ENCODE peak calls at places on chromosomes 6 and 20, in five cellular contexts. K is body of pancreas; X is neural crest cell; V is adrenal gland; B is CD4-positive, alpha-beta T cell. O is an unnamed sample.

GRCh38 chr20:24827603-24828295 is 121.3 kb upstream of the CST7 start:
- DNase-seq in K (no peak), V (no peak), B (no peak), X (no peak), O (no peak)

GRCh38 chr6:44820366-44821158 is 433.1 kb downstream of the CDC5L start:
- DNase-seq in K (no peak), X (no peak), B (no peak), V (no peak), O (no peak)

GRCh38 chr6:169376458-169376857 is 122.8 kb upstream of the THBS2 start:
- DNase-seq in B (no peak), V (no peak), K (no peak), X (no peak), O (no peak)

GRCh38 chr6:11069760-11070159 is 23.9 kb upstream of the SMIM13 start:
- DNase-seq in K (no peak), B (no peak), V (no peak), X (no peak), O (no peak)

GRCh38 chr6:42316981-42317380 is 99.3 kb upstream of the MRPS10 start:
- DNase-seq in K (no peak), V (no peak), X (no peak), B (no peak), O (no peak)

GRCh38 chr6:43982084-43982625 is 145.1 kb downstream of the MRPL14 start:
- DNase-seq in X (no peak), B (no peak), K (no peak), V (no peak), O (no peak)

GRCh38 chr6:74409447-74409846 is 713.4 kb downstream of the CD109 start:
- DNase-seq in X (no peak), V (no peak), B (no peak), K (no peak), O (no peak)

GRCh38 chr6:75210885-75211739 is 5.3 kb upstream of the COL12A1 start:
- DNase-seq in V (no peak), B (peak), K (peak), X (peak), O (no peak)

GRCh38 chr6:13526718-13527668 is 39.6 kb upstream of the GFOD1 start:
- DNase-seq in K (peak), V (peak), X (no peak), B (peak), O (no peak)

GRCh38 chr6:158014505-158015187 is 33.0 kb downstream of the SYNJ2 start:
- DNase-seq in K (no peak), X (no peak), V (no peak), B (no peak), O (no peak)

GRCh38 chr6:28673800-28674671 is 148.4 kb downstream of the GPX5 start:
- DNase-seq in V (peak), K (peak), X (peak), B (no peak), O (peak)

GRCh38 chr6:95439741-95440140 is 137.6 kb upstream of the MANEA start:
- DNase-seq in V (no peak), B (no peak), K (no peak), X (no peak), O (no peak)

GRCh38 chr6:129865013-129865412 is 3.9 kb upstream of the TMEM244 start:
- DNase-seq in B (no peak), X (no peak), V (no peak), K (no peak), O (no peak)

GRCh38 chr6:52049252-52050050 is 38.0 kb downstream of the PKHD1 start:
- DNase-seq in X (peak), B (no peak), K (no peak), V (no peak), O (no peak)

GRCh38 chr20:2114990-2115681 is 13.5 kb downstream of the STK35 start:
- DNase-seq in K (no peak), B (no peak), V (peak), X (no peak), O (no peak)

GRCh38 chr20:2122921-2123320 is 21.3 kb downstream of the STK35 start:
- DNase-seq in X (no peak), B (no peak), V (peak), K (peak), O (no peak)

GRCh38 chr20:2116170-2116940 is 14.7 kb downstream of the STK35 start:
- DNase-seq in K (no peak), X (no peak), V (peak), B (no peak), O (no peak)

GRCh38 chr20:2114560-2114959 is 12.9 kb downstream of the STK35 start:
- DNase-seq in X (no peak), B (no peak), V (no peak), K (no peak), O (no peak)

GRCh38 chr20:2118783-2119182 is 17.2 kb downstream of the STK35 start:
- DNase-seq in V (no peak), X (no peak), B (no peak), K (no peak), O (no peak)
- TF ChIP-seq CTCF in V (no peak), X (no peak), B (no peak), K (no peak), O (no peak)

GRCh38 chr6:34514593-34515472 is 41.3 kb downstream of the SPDEF start:
- DNase-seq in V (peak), K (no peak), X (peak), B (no peak), O (peak)
- TF ChIP-seq CTCF in V (no peak), K (no peak), X (no peak), B (no peak), O (no peak)

DNA sequence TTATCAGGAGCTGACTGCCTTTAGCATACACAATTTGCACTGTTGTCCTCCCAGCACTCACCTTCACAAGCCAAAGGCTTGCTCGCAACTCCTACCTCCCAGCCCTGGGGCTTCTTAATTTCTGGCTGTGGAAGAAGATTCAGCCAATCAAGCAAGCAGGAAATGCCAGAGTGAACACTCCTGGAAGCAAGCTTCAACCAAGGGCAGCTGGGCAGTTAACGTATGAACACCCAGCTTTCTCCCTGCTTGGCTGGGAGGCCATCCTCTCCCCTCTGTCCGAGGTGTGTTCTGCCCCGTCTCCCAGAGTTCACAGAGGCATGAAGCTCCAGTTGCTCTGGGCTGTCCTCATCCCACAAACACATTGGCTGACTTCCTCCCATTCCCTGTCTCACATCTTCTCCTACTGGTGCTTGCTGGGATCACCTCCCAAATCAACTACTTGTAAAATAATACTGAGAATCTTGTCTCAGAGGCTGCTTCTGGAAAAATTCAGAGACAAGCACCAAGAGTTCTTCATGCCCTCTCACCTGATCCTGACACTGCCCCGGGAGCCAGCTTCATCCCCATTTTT is 15.3 kb upstream of the SRSF6 start:
- DNase-seq in X (no peak), B (no peak), V (peak), K (no peak), O (no peak)
- TF ChIP-seq CTCF in X (no peak), B (no peak), V (no peak), K (no peak), O (no peak)

GRCh38 chr6:32625137-32625536 is 12.1 kb upstream of the HLA-DQA1 start:
- DNase-seq in X (no peak), K (no peak), B (no peak), V (no peak), O (no peak)

GRCh38 chr6:32623693-32624092 is 13.5 kb upstream of the HLA-DQA1 start:
- DNase-seq in B (no peak), K (no peak), X (no peak), V (no peak), O (no peak)

GRCh38 chr6:32624565-32624964 is 12.6 kb upstream of the HLA-DQA1 start:
- DNase-seq in X (no peak), K (no peak), B (no peak), V (no peak), O (no peak)

GRCh38 chr6:32621372-32621771 is 15.8 kb upstream of the HLA-DQA1 start:
- DNase-seq in X (no peak), K (no peak), B (no peak), V (no peak), O (no peak)

DNA sequence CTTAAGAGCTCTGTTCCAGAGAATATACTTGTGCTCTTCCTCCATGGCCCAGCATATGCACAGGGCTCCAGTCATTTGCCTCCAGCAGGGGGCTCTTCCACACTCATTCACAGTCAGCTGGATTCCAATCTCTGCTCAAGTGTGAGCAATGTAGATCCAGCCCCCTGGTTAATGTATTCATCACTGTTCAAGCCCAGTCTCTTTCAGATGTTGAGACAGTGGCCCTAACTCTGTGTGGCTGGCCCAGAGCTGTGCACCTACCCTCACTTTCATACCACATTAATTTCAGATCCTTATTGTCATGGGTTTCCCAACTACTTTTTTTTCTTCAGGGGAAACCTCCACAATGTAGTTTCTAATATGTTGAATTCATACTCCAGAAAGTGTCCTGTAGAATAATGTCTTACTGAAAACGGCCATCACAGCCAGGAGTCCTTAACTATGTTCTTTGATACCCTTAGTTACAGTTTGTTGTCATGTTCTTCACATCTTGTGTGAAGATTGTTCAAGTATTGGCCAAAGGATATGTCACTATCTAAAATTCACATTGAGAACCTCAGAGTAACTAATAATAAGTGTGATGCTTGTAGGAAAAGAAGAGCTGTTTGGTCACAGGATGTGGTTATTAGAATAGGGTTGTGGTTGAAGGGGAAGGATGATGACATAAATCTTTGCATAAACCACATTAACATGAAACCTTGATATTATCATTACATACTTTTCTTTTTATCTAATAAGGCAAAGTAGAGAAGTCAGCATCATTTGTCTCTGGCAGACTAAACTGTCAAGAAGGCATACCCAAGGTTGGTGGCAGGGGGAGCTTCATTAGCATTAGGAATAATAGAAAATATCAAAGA is 14.4 kb upstream of the HLA-DQA1 start:
- DNase-seq in V (no peak), B (peak), X (peak), K (no peak), O (no peak)
- TF ChIP-seq CTCF in V (peak), B (peak), X (peak), K (peak), O (no peak)

DNA sequence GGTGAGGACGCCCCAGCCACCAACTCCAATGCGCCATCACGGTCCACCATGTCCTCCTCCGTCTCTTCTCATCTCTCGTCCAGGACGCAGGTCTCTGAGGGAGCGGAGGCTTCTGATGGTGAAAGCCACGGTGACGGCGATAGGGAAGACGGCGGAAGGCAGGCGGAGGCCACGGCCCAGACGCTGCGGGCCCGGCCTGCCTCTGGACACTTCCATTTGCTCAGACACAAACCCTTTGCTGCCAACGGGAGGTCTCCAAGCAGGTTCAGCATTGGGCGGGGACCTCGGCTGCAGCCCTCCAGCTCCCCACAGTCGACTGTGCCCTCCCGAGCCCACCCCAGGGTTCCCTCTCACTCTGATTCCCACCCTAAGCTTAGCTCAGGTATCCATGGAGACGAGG is 63.6 kb downstream of the FNDC1 start:
- DNase-seq in X (no peak), B (no peak), V (no peak), K (no peak), O (no peak)
- TF ChIP-seq CTCF in X (no peak), B (no peak), V (no peak), K (no peak), O (no peak)

GRCh38 chr6:1544603-1545002 is 65.1 kb upstream of the FOXC1 start:
- DNase-seq in K (no peak), B (no peak), X (no peak), V (no peak), O (no peak)

GRCh38 chr6:1542335-1542734 is 67.4 kb upstream of the FOXC1 start:
- DNase-seq in X (no peak), V (no peak), K (no peak), B (no peak), O (no peak)

GRCh38 chr6:1540864-1541521 is 68.7 kb upstream of the FOXC1 start:
- DNase-seq in X (no peak), V (no peak), K (no peak), B (no peak), O (no peak)

GRCh38 chr6:1544000-1544399 is 65.7 kb upstream of the FOXC1 start:
- DNase-seq in K (no peak), B (no peak), V (no peak), X (no peak), O (no peak)

GRCh38 chr6:1542764-1543163 is 67.0 kb upstream of the FOXC1 start:
- DNase-seq in K (no peak), X (no peak), V (no peak), B (no peak), O (no peak)
- TF ChIP-seq CTCF in K (no peak), X (no peak), V (no peak), B (no peak), O (no peak)

O was measured in mesothelial cell of epicardium.